ENCODE peak calls at places on chromosomes 16 and 17, in four cellular contexts. D is pancreas, S is fibroblast of mammary gland, I is foreskin fibroblast. F is an unnamed sample.

GRCh38 chr16:48438414-48438813 is 53.2 kb upstream of the SIAH1 start:
- DNase-seq in I (no peak), S (no peak), D (no peak), F (no peak)

GRCh38 chr16:88649195-88649923 is 1.5 kb downstream of the CYBA start:
- DNase-seq in I (no peak), D (no peak), S (no peak), F (no peak)

GRCh38 chr17:48997827-48998556 is 807 bp downstream of the IGF2BP1 start:
- DNase-seq in I (no peak), D (no peak), S (no peak), F (no peak)

GRCh38 chr16:14672403-14672971 is 21.6 kb downstream of the PLA2G10 start:
- DNase-seq in I (no peak), S (no peak), D (peak; percentile 54), F (no peak)

GRCh38 chr17:39822051-39822450 is 42.1 kb downstream of the IKZF3 start:
- DNase-seq in S (no peak), I (no peak), D (no peak), F (no peak)

GRCh38 chr17:56978441-56979090 is 635 bp downstream of the SCPEP1 start:
- DNase-seq in I (no peak), D (no peak), S (peak; percentile 16), F (no peak)

GRCh38 chr17:28345420-28346198 is 10.0 kb downstream of the TNFAIP1 start:
- DNase-seq in D (peak; percentile 48), I (no peak), S (no peak), F (no peak)

GRCh38 chr17:81662002-81662401 is 4.4 kb downstream of the OXLD1 start:
- DNase-seq in I (no peak), S (no peak), D (no peak), F (no peak)

GRCh38 chr17:8994319-8994718 is 27.0 kb upstream of the NTN1 start:
- DNase-seq in S (peak; percentile 33), I (peak; percentile 15), D (peak; percentile 38), F (peak; percentile 76)

GRCh38 chr17:7226721-7227710 is 7.3 kb downstream of the ACADVL start:
- DNase-seq in S (no peak), D (no peak), I (no peak), F (no peak)

GRCh38 chr16:31453255-31454204 is 5.8 kb upstream of the ARMC5 start:
- DNase-seq in I (peak; percentile 36), D (no peak), S (peak; percentile 60), F (no peak)

GRCh38 chr17:59223813-59224212 is 3.5 kb downstream of the GDPD1 start:
- DNase-seq in I (no peak), S (no peak), D (no peak), F (no peak)

GRCh38 chr17:66200685-66201092 is 8.8 kb upstream of the CEP112 start:
- DNase-seq in D (peak; percentile 49), I (peak; percentile 80), S (peak; percentile 83), F (peak; percentile 16)

GRCh38 chr17:73639926-73640325 is 4.3 kb downstream of the SDK2 start:
- DNase-seq in D (no peak), I (no peak), S (no peak), F (no peak)

GRCh38 chr17:47324224-47325020 is 667 bp downstream of the EFCAB13 start:
- DNase-seq in I (peak; percentile 31), S (peak; percentile 52), D (peak; percentile 21), F (peak; percentile 65)

GRCh38 chr16:18932243-18932997 is 6.2 kb upstream of the SMG1 start:
- DNase-seq in S (peak; percentile 60), I (peak; percentile 44), D (no peak), F (no peak)

GRCh38 chr17:44108440-44109311 is 14.8 kb downstream of the HDAC5 start:
- DNase-seq in S (peak; percentile 96), I (peak; percentile 97), D (peak; percentile 47), F (peak; percentile 92)

GRCh38 chr17:65231662-65232335 is 94.6 kb downstream of the RGS9 start:
- DNase-seq in D (peak; percentile 17), S (peak; percentile 83), I (peak; percentile 87), F (peak; percentile 16)

GRCh38 chr16:23048164-23048563 is 101.1 kb downstream of the USP31 start:
- DNase-seq in D (no peak), I (no peak), S (no peak), F (no peak)

GRCh38 chr17:44996304-44996703 is 28.2 kb upstream of the C1QL1 start:
- DNase-seq in S (no peak), I (no peak), D (no peak), F (no peak)

GRCh38 chr17:71329310-71330098 is 791.3 kb upstream of the SOX9 start:
- DNase-seq in D (no peak), I (no peak), S (no peak), F (no peak)

GRCh38 chr17:38667787-38668122 is 7.0 kb downstream of the EPOP start:
- DNase-seq in S (no peak), I (no peak), D (no peak), F (no peak)

GRCh38 chr16:47719713-47720112 is 258.6 kb downstream of the PHKB start:
- DNase-seq in D (no peak), I (no peak), S (no peak), F (no peak)

GRCh38 chr16:47519996-47520679 is 59.0 kb downstream of the PHKB start:
- DNase-seq in I (no peak), S (no peak), D (no peak), F (no peak)

GRCh38 chr17:76909971-76910760 is 42.0 kb downstream of the MGAT5B start:
- DNase-seq in S (peak; percentile 18), I (peak; percentile 16), D (peak; percentile 14), F (no peak)

GRCh38 chr17:57186231-57187019 is 69.9 kb upstream of the MSI2 start:
- DNase-seq in D (no peak), I (no peak), S (no peak), F (no peak)

F was measured in uterus.